ENCODE peak calls at places on chromosomes 11 and 22, in four cellular contexts. H is A549, C is GM12878, Y is HCT116. V is an unnamed sample.

GRCh38 chr22:50276143-50276542 is 6.0 kb upstream of the MAPK11 start:
- DNase-seq in H (peak; percentile 76), C (peak; percentile 66), Y (no peak), V (peak; percentile 43)

GRCh38 chr22:42725606-42726355 is 5.1 kb upstream of the A4GALT start:
- DNase-seq in H (no peak), C (no peak), Y (no peak), V (no peak)

GRCh38 chr22:20786536-20786979 is 12.6 kb downstream of the SERPIND1 start:
- DNase-seq in H (no peak), C (no peak), Y (no peak), V (no peak)

GRCh38 chr11:77392842-77393241 is 81.1 kb downstream of the PAK1 start:
- DNase-seq in H (no peak), C (no peak), Y (no peak), V (no peak)

GRCh38 chr11:132858203-132858602 is 674.1 kb downstream of the OPCML start:
- DNase-seq in H (peak; percentile 18), C (no peak), Y (no peak), V (no peak)

GRCh38 chr11:134592391-134592990 is 180.4 kb upstream of the B3GAT1 start:
- DNase-seq in H (peak; percentile 21), C (no peak), Y (peak; percentile 49), V (peak; percentile 2)

GRCh38 chr11:85165819-85166218 is 461.3 kb downstream of the DLG2 start:
- DNase-seq in H (no peak), C (no peak), Y (no peak), V (no peak)

GRCh38 chr22:24930678-24931077 is 15.8 kb downstream of the LHFPL7 start:
- DNase-seq in H (no peak), C (no peak), Y (no peak), V (no peak)

GRCh38 chr11:16945671-16946469 is 68.3 kb downstream of the PLEKHA7 start:
- DNase-seq in H (peak; percentile 76), C (peak; percentile 61), Y (peak; percentile 51), V (peak; percentile 34)

GRCh38 chr22:20569059-20570058 is 61.9 kb downstream of the MED15 start:
- DNase-seq in H (peak; percentile 75), C (peak; percentile 33), Y (peak; percentile 78), V (no peak)

GRCh38 chr11:95338430-95338991 is 107.5 kb upstream of the SESN3 start:
- DNase-seq in H (no peak), C (no peak), Y (no peak), V (peak; percentile 62)

GRCh38 chr11:69292221-69292648 is 1.7 kb upstream of the MYEOV start:
- DNase-seq in H (peak; percentile 34), C (no peak), Y (no peak), V (peak; percentile 40)

GRCh38 chr22:22590136-22590891 is 31.2 kb upstream of the PRAME start:
- DNase-seq in H (no peak), C (no peak), Y (no peak), V (no peak)

GRCh38 chr22:36937319-36938027 is 24.0 kb downstream of the CSF2RB start:
- DNase-seq in H (no peak), C (no peak), Y (no peak), V (no peak)

GRCh38 chr11:100562102-100562501 is 125.0 kb upstream of the ARHGAP42 start:
- DNase-seq in H (no peak), C (no peak), Y (no peak), V (peak; percentile 93)

GRCh38 chr11:59197990-59198389 is 14.7 kb downstream of the MPEG1 start:
- DNase-seq in H (no peak), C (no peak), Y (no peak), V (peak; percentile 14)

GRCh38 chr22:43205261-43205691 is 18.3 kb upstream of the TTLL12 start:
- DNase-seq in H (no peak), C (no peak), Y (no peak), V (no peak)

GRCh38 chr11:69348414-69349235 is 54.7 kb downstream of the MYEOV start:
- DNase-seq in H (no peak), C (no peak), Y (no peak), V (no peak)

GRCh38 chr22:49724893-49725489 is 102.7 kb downstream of the BRD1 start:
- DNase-seq in H (peak; percentile 49), C (no peak), Y (peak; percentile 10), V (peak; percentile 52)

GRCh38 chr11:115581871-115582639 is 77.8 kb upstream of the CADM1 start:
- DNase-seq in H (peak; percentile 9), C (no peak), Y (no peak), V (no peak)

GRCh38 chr11:70645537-70645936 is 247.2 kb downstream of the CTTN start:
- DNase-seq in H (no peak), C (no peak), Y (no peak), V (no peak)

GRCh38 chr11:59767212-59767611 is 12.0 kb downstream of the STX3 start:
- DNase-seq in H (no peak), C (no peak), Y (no peak), V (no peak)

GRCh38 chr11:74138021-74138420 is 32.8 kb downstream of the C2CD3 start:
- DNase-seq in H (peak; percentile 68), C (no peak), Y (no peak), V (no peak)
- H3K27ac ChIP-seq in H (peak overlapping the region; percentile 88), C (no peak overlapping the region), Y (peak overlapping the region; percentile 94), V (peak overlapping the region; percentile 37)

GRCh38 chr11:34162507-34162848 is 57.0 kb downstream of the NAT10 start:
- DNase-seq in H (no peak), C (no peak), Y (no peak), V (no peak)
- TF ChIP-seq MAX in H (no peak), C (no peak), Y (no peak), V (no peak)

GRCh38 chr11:90912631-90913030 is 689.8 kb upstream of the CHORDC1 start:
- DNase-seq in H (no peak), C (no peak), Y (no peak), V (no peak)

GRCh38 chr11:90908074-90908473 is 685.2 kb upstream of the CHORDC1 start:
- DNase-seq in H (peak; percentile 12), C (no peak), Y (no peak), V (peak; percentile 5)

GRCh38 chr11:90911192-90911591 is 688.3 kb upstream of the CHORDC1 start:
- DNase-seq in H (no peak), C (no peak), Y (no peak), V (no peak)

GRCh38 chr11:90916706-90917105 is 693.9 kb upstream of the CHORDC1 start:
- DNase-seq in H (no peak), C (no peak), Y (no peak), V (no peak)

GRCh38 chr11:90913131-90913668 is 690.4 kb upstream of the CHORDC1 start:
- DNase-seq in H (no peak), C (no peak), Y (no peak), V (no peak)
- H3K27ac ChIP-seq in H (no peak overlapping the region), C (no peak overlapping the region), Y (no peak overlapping the region), V (no peak overlapping the region)

DNA sequence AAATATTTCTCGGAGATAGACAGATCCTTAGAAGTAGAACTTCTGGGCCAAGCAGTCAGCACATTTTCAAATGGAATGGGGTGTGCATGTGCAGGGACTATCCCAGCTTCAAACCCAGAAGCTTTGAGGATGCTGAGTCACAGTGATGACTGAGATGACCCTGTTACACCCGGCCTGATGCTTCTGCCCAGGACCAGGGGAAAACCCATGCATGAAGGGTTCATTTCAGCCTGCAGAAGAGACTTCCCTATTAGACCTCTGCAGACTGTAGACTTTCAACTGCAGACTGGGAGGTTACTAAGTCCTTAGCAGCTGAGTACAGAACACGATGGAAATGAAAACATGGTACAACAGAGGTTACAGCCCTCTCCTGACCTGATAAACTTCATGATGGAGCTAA is 3.6 kb upstream of the OR2AT4 start:
- DNase-seq in H (peak; percentile 87), C (peak; percentile 78), Y (no peak), V (no peak)
- TF ChIP-seq MAX in H (peak; percentile 77), C (no peak), Y (no peak), V (no peak)

DNA sequence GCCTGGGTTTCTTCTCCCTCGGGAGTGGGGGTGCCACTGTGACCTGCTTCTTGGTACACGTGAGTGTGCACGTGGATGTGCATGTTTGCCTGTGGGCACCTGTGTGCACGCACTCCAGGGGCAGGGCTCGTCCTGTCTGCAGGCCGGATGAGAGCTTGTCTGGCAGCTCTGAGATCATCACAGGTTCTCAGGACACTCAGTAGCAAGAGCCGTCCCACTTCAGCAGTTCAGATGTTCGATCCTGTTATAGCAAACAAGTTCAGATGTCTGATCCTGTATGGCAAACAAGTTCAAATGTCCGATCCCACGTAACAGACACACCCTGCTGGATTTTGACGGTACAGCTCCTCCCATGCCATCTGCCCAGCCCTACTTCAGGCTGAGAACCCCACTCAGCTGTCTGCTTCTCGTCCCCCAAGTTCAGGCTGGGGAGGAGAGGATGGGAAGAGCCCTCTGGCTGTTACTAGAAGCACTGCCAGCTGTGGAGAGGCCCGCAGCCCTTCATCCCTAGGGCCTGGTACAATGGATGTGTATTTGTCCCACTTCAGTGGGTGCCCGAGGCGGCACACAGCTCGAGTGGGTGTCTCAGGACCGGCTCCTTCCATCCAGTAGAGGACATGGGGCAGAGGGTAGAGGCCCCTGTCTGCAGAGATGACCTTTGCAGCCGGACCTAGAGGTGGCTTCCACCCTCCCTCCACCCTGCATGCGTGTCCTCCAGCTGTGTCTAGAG is 1126.9 kb downstream of the BRD1 start:
- DNase-seq in H (no peak), C (no peak), Y (no peak), V (no peak)
- H3K27ac ChIP-seq in H (no peak overlapping the region), C (no peak overlapping the region), Y (no peak overlapping the region), V (no peak overlapping the region)

DNA sequence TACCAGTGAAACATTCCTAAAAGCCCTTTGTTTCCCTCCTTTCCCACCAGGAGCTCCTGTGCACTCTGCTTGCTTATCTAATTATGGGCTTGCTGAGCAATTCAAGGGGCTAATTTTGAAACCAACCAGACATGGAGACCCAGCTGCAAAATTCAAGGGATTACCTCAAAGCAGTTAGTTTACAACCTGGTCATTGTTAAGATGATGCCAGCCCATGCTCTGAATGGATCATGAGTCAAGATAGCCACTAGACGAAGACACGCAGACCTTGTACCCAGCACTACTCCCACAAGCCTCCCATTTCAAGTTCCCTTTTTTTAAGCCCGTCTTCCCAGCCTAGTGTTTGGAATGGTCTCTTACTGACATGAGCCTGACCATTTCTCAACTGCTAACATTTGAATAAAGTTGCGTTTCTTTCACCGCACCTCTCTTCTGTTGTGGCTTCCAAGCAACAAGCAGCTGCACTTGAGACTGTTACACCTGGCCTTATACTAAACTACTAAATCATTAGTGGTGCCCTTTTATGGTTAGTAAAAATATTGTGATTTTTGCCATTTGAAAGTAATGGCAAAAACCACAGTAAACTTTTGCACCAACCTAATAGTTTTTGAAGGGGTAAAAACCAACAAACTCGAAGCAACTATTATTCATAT is 315.3 kb upstream of the LUZP2 start:
- DNase-seq in H (no peak), C (no peak), Y (no peak), V (no peak)
- TF ChIP-seq MAX in H (no peak), C (no peak), Y (no peak), V (no peak)

GRCh38 chr11:79333381-79333780 is 107.4 kb downstream of the TENM4 start:
- DNase-seq in H (no peak), C (no peak), Y (no peak), V (no peak)
- H3K27ac ChIP-seq in H (no peak overlapping the region), C (no peak overlapping the region), Y (no peak overlapping the region), V (no peak overlapping the region)